ENCODE peak calls at places on chromosomes 2 and 18, in ten cellular contexts. O is NB4, F is IMR-90, E is brain microvascular endothelial cell, R is BJ, C is PC-9, A is Calu3, I is body of pancreas, L is retinal pigment epithelial cell, Y is fibroblast of mammary gland. X is an unnamed sample.

GRCh38 chr18:6414118-6414722 is 491 bp downstream of the L3MBTL4 start:
- DNase-seq in O (no peak), F (no peak), E (no peak), R (no peak), C (no peak), A (peak), I (peak), L (no peak), Y (no peak), X (peak)

GRCh38 chr18:37408676-37409305 is 156.8 kb downstream of the CELF4 start:
- DNase-seq in O (no peak), F (no peak), E (no peak), R (no peak), C (no peak), A (no peak), I (no peak), L (peak), Y (no peak), X (no peak)

GRCh38 chr2:160242863-160243552 is 42.9 kb upstream of the ITGB6 start:
- DNase-seq in O (no peak), F (no peak), E (no peak), R (no peak), C (no peak), A (no peak), I (no peak), L (no peak), Y (no peak), X (no peak)

GRCh38 chr2:24836706-24837105 is 43.5 kb downstream of the CENPO start:
- DNase-seq in O (no peak), F (no peak), E (no peak), R (no peak), C (no peak), A (no peak), I (no peak), L (no peak), Y (no peak), X (no peak)

GRCh38 chr18:55384551-55385275 is 203.3 kb downstream of the TCF4 start:
- DNase-seq in O (peak), F (peak), E (peak), R (no peak), C (no peak), A (peak), I (peak), L (no peak), Y (peak), X (peak)

GRCh38 chr18:80200171-80200931 is 47.0 kb downstream of the PARD6G start:
- DNase-seq in O (peak), F (peak), E (no peak), R (no peak), C (no peak), A (no peak), I (no peak), L (no peak), Y (no peak), X (no peak)

GRCh38 chr18:80132196-80132812 is 23.2 kb downstream of the ADNP2 start:
- DNase-seq in O (no peak), F (no peak), E (no peak), R (no peak), C (no peak), A (no peak), I (no peak), L (no peak), Y (no peak), X (no peak)

GRCh38 chr2:121648206-121648605 is 1.1 kb downstream of the CLASP1 start:
- DNase-seq in O (peak), F (peak), E (peak), R (no peak), C (no peak), A (no peak), I (no peak), L (no peak), Y (peak), X (no peak)

GRCh38 chr2:67456441-67456840 is 59.3 kb downstream of the ETAA1 start:
- DNase-seq in O (no peak), F (no peak), E (no peak), R (no peak), C (no peak), A (no peak), I (no peak), L (no peak), Y (no peak), X (no peak)

GRCh38 chr2:7044253-7045250 is 127.3 kb downstream of the RNF144A start:
- DNase-seq in O (peak), F (peak), E (peak), R (no peak), C (no peak), A (peak), I (peak), L (no peak), Y (peak), X (peak)

GRCh38 chr2:172100080-172101007 is 2.4 kb downstream of the DLX2 start:
- DNase-seq in O (peak), F (no peak), E (no peak), R (no peak), C (no peak), A (no peak), I (no peak), L (no peak), Y (no peak), X (no peak)

GRCh38 chr2:188132385-188132784 is 159.3 kb upstream of the GULP1 start:
- DNase-seq in O (no peak), F (no peak), E (no peak), R (no peak), C (no peak), A (no peak), I (peak), L (no peak), Y (peak), X (peak)

GRCh38 chr2:162972383-162972782 is 133.8 kb upstream of the KCNH7 start:
- DNase-seq in O (no peak), F (no peak), E (no peak), R (no peak), C (no peak), A (no peak), I (no peak), L (no peak), Y (no peak), X (no peak)

GRCh38 chr18:6859676-6860422 is 130.3 kb downstream of the ARHGAP28 start:
- DNase-seq in O (no peak), F (peak), E (no peak), R (no peak), C (no peak), A (no peak), I (no peak), L (no peak), Y (peak), X (no peak)

GRCh38 chr2:203492965-203493364 is 42.1 kb downstream of the RAPH1 start:
- DNase-seq in O (no peak), F (peak), E (no peak), R (no peak), C (no peak), A (no peak), I (no peak), L (peak), Y (peak), X (no peak)

GRCh38 chr2:172461591-172462392 is 34.4 kb downstream of the ITGA6 start:
- DNase-seq in O (peak), F (peak), E (no peak), R (no peak), C (no peak), A (peak), I (peak), L (no peak), Y (no peak), X (peak)

GRCh38 chr2:120430501-120430830 is 84.5 kb downstream of the INHBB start:
- DNase-seq in O (no peak), F (no peak), E (no peak), R (no peak), C (no peak), A (no peak), I (no peak), L (no peak), Y (no peak), X (no peak)

GRCh38 chr2:58875462-58875861 is 634.3 kb upstream of the FANCL start:
- DNase-seq in O (no peak), F (no peak), E (no peak), R (no peak), C (no peak), A (no peak), I (no peak), L (no peak), Y (no peak), X (no peak)

GRCh38 chr2:152542995-152543481 is 174.2 kb downstream of the PRPF40A start:
- DNase-seq in O (no peak), F (peak), E (peak), R (peak), C (peak), A (no peak), I (no peak), L (peak), Y (peak), X (no peak)

GRCh38 chr18:51054764-51055163 is 24.8 kb downstream of the SMAD4 start:
- DNase-seq in O (no peak), F (peak), E (peak), R (no peak), C (no peak), A (no peak), I (no peak), L (no peak), Y (peak), X (no peak)

GRCh38 chr18:24180048-24180447 is 41.2 kb downstream of the CABYR start:
- DNase-seq in O (no peak), F (no peak), E (no peak), R (no peak), C (no peak), A (no peak), I (no peak), L (no peak), Y (no peak), X (no peak)

GRCh38 chr2:203637819-203638167 is 68.6 kb upstream of the CD28 start:
- DNase-seq in O (no peak), F (no peak), E (no peak), R (no peak), C (no peak), A (no peak), I (no peak), L (no peak), Y (no peak), X (no peak)

GRCh38 chr18:48459016-48459415 is 49.8 kb upstream of the ZBTB7C start:
- DNase-seq in O (no peak), F (no peak), E (no peak), R (no peak), C (no peak), A (no peak), I (no peak), L (no peak), Y (no peak), X (no peak)

GRCh38 chr2:179562330-179562885 is 297.8 kb upstream of the SESTD1 start:
- DNase-seq in O (no peak), F (no peak), E (no peak), R (no peak), C (no peak), A (no peak), I (peak), L (no peak), Y (no peak), X (no peak)

GRCh38 chr2:158667567-158667966 is 127.5 kb upstream of the DAPL1 start:
- DNase-seq in O (no peak), F (peak), E (peak), R (no peak), C (no peak), A (no peak), I (no peak), L (peak), Y (peak), X (no peak)

GRCh38 chr18:49094136-49094535 is 143.4 kb upstream of the SMAD7 start:
- DNase-seq in O (no peak), F (peak), E (peak), R (no peak), C (no peak), A (no peak), I (peak), L (no peak), Y (peak), X (no peak)

GRCh38 chr18:55477537-55478300 is 110.3 kb downstream of the TCF4 start:
- DNase-seq in O (peak), F (peak), E (no peak), R (no peak), C (no peak), A (peak), I (peak), L (no peak), Y (peak), X (no peak)

GRCh38 chr18:24934231-24934932 is 417.6 kb downstream of the ZNF521 start:
- DNase-seq in O (no peak), F (no peak), E (no peak), R (no peak), C (no peak), A (no peak), I (no peak), L (no peak), Y (no peak), X (no peak)

GRCh38 chr2:109466674-109467575 is 146.8 kb downstream of the SEPTIN10 start:
- DNase-seq in O (no peak), F (peak), E (peak), R (no peak), C (no peak), A (no peak), I (no peak), L (no peak), Y (no peak), X (no peak)

GRCh38 chr2:240813231-240813921 is 6.6 kb downstream of the KIF1A start:
- DNase-seq in O (no peak), F (no peak), E (no peak), R (no peak), C (no peak), A (no peak), I (no peak), L (no peak), Y (no peak), X (no peak)

GRCh38 chr2:10620481-10620880 is 69.3 kb downstream of the NOL10 start:
- DNase-seq in O (peak), F (peak), E (peak), R (peak), C (no peak), A (no peak), I (no peak), L (peak), Y (peak), X (no peak)

GRCh38 chr18:26307161-26307773 is 81.0 kb downstream of the TAF4B start:
- DNase-seq in O (peak), F (peak), E (peak), R (no peak), C (peak), A (peak), I (peak), L (peak), Y (peak), X (peak)

GRCh38 chr18:26709897-26710296 is 155.6 kb downstream of the AQP4 start:
- DNase-seq in O (no peak), F (no peak), E (no peak), R (no peak), C (no peak), A (no peak), I (no peak), L (no peak), Y (no peak), X (no peak)

GRCh38 chr18:4454548-4455112 is 477 bp downstream of the DLGAP1 start:
- DNase-seq in O (no peak), F (no peak), E (no peak), R (no peak), C (no peak), A (no peak), I (peak), L (no peak), Y (no peak), X (no peak)

GRCh38 chr2:42493885-42494433 is at the start of gene KCNG3:
- DNase-seq in O (peak), F (peak), E (no peak), R (no peak), C (peak), A (peak), I (peak), L (no peak), Y (peak), X (peak)

GRCh38 chr2:221574231-221574570 is 2.1 kb upstream of the EPHA4 start:
- DNase-seq in O (no peak), F (no peak), E (no peak), R (no peak), C (no peak), A (no peak), I (no peak), L (no peak), Y (no peak), X (no peak)

DNA sequence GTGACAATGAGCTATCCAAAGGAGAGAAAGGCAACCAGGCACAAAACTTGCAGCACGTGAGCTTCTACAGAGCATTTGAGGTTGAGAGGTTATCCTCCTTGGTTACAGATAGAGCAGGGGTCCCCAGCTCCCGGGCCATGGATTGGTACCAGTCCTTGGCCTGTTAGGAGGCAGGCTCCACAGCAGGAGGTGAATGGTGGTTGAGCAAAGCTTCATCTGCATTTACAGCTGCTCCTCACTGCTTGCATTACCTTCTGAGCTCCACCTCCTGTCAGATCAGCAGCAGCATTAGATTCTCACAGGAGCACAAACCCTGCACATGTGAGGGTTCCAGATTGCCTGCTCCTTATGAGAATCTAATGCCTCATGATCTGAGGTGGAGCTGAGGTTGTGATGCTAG is 57.8 kb upstream of the ST8SIA3 start:
- DNase-seq in O (no peak), F (no peak), E (no peak), R (no peak), C (no peak), A (no peak), I (no peak), L (no peak), Y (no peak), X (no peak)
- TF ChIP-seq CTCF in O (no peak), F (no peak), E (no peak), R (no peak), C (no peak), A (no peak), I (no peak), L (no peak), Y (no peak), X (no peak)

GRCh38 chr2:5368263-5368662 is 323.9 kb upstream of the SOX11 start:
- DNase-seq in O (no peak), F (no peak), E (no peak), R (no peak), C (no peak), A (no peak), I (no peak), L (no peak), Y (no peak), X (no peak)

GRCh38 chr2:5360081-5360480 is 332.1 kb upstream of the SOX11 start:
- DNase-seq in O (no peak), F (no peak), E (no peak), R (no peak), C (no peak), A (no peak), I (no peak), L (no peak), Y (no peak), X (no peak)

GRCh38 chr2:5367321-5367720 is 324.9 kb upstream of the SOX11 start:
- DNase-seq in O (no peak), F (no peak), E (no peak), R (no peak), C (no peak), A (no peak), I (no peak), L (no peak), Y (no peak), X (no peak)

GRCh38 chr2:5364361-5364760 is 327.8 kb upstream of the SOX11 start:
- DNase-seq in O (no peak), F (no peak), E (peak), R (no peak), C (no peak), A (no peak), I (no peak), L (no peak), Y (no peak), X (no peak)

DNA sequence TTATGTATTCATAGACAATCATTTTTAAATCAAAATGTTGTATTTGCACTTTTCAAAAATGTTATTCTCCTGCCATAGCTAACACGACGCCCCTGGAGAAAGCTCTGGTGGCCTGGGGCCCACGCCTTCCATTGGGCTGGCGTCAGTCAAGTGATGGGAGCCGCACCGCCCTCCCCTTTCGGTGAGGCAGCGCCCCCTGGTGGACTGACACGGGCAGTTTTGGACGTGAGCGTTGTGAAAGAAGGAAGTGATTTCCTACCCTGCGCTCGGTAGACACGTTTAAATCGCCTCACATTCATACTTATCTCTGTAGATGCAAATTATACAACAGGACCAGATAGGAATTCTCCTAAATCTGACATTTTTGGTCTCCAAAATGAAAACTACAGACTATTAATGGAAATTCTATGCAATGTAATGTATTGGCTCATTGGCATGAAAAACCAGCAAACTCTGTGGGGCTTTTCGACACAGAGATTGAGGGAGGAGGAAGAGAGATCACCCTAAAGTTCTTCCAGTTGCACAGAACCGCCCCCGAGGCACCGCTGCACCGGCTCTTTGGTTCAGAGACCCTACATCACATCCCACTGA is 326.2 kb upstream of the SOX11 start:
- DNase-seq in O (peak), F (peak), E (peak), R (no peak), C (peak), A (peak), I (peak), L (no peak), Y (no peak), X (peak)
- TF ChIP-seq CTCF in O (peak), F (no peak), E (peak), R (peak), C (peak), A (peak), I (peak), L (peak), Y (peak), X (no peak)

GRCh38 chr2:43748333-43748732 is 25.5 kb upstream of the DYNC2LI1 start:
- DNase-seq in O (no peak), F (no peak), E (no peak), R (no peak), C (no peak), A (no peak), I (no peak), L (no peak), Y (no peak), X (no peak)
- TF ChIP-seq CTCF in O (no peak), F (no peak), E (no peak), R (no peak), C (no peak), A (no peak), I (no peak), L (no peak), Y (no peak), X (no peak)

GRCh38 chr2:74502720-74503505 is 3.5 kb upstream of the LBX2 start:
- DNase-seq in O (peak), F (peak), E (peak), R (no peak), C (no peak), A (peak), I (peak), L (peak), Y (peak), X (peak)
- TF ChIP-seq CTCF in O (peak), F (peak), E (peak), R (peak), C (no peak), A (no peak), I (no peak), L (peak), Y (peak), X (no peak)

GRCh38 chr2:232538671-232539070 is 821 bp upstream of the CHRNG start:
- DNase-seq in O (no peak), F (no peak), E (no peak), R (no peak), C (no peak), A (no peak), I (no peak), L (no peak), Y (no peak), X (no peak)

GRCh38 chr2:232537499-232537898 is 2.0 kb upstream of the CHRNG start:
- DNase-seq in O (no peak), F (no peak), E (no peak), R (no peak), C (no peak), A (no peak), I (peak), L (no peak), Y (no peak), X (no peak)

GRCh38 chr2:232535761-232536530 is 3.5 kb upstream of the CHRNG start:
- DNase-seq in O (no peak), F (no peak), E (no peak), R (no peak), C (no peak), A (no peak), I (no peak), L (no peak), Y (no peak), X (no peak)

GRCh38 chr2:232534940-232535735 is 4.4 kb upstream of the CHRNG start:
- DNase-seq in O (no peak), F (no peak), E (no peak), R (no peak), C (no peak), A (no peak), I (no peak), L (no peak), Y (no peak), X (no peak)

GRCh38 chr2:232537079-232537478 is 2.4 kb upstream of the CHRNG start:
- DNase-seq in O (peak), F (no peak), E (no peak), R (no peak), C (no peak), A (no peak), I (peak), L (no peak), Y (no peak), X (no peak)
- TF ChIP-seq CTCF in O (peak), F (peak), E (peak), R (peak), C (peak), A (no peak), I (no peak), L (peak), Y (peak), X (peak)